ENCODE peak calls at places on chromosome 11, in four cellular contexts. One of them, this sample, is unnamed.
A peak's percentile ranks its signal among the peaks of the same experiment; 100 is the strongest.

GRCh38 chr11:72150882-72151281 is 15.4 kb downstream of the FOLR3 start:
- DNase-seq in HepG2: no peak
- DNase-seq in K562: no peak
- DNase-seq in A549: no peak
- DNase-seq in this sample: no peak

GRCh38 chr11:75966546-75967287 is 151.7 kb downstream of the UVRAG start:
- DNase-seq in HepG2: no peak
- DNase-seq in K562: no peak
- DNase-seq in A549: peak; percentile 9
- DNase-seq in this sample: no peak

GRCh38 chr11:122439911-122440782 is 215.4 kb upstream of the UBASH3B start:
- DNase-seq in A549: peak; percentile 48
- DNase-seq in HepG2: peak; percentile 83
- DNase-seq in K562: no peak
- DNase-seq in this sample: no peak

GRCh38 chr11:21602734-21603133 is 590.2 kb upstream of the ANO5 start:
- DNase-seq in A549: no peak
- DNase-seq in HepG2: no peak
- DNase-seq in K562: no peak
- DNase-seq in this sample: no peak

GRCh38 chr11:393219-394033 is 583 bp upstream of the PKP3 start:
- DNase-seq in K562: peak; percentile 92
- DNase-seq in HepG2: peak; percentile 54
- DNase-seq in A549: peak; percentile 77
- DNase-seq in this sample: no peak

GRCh38 chr11:119594639-119595249 is 134.3 kb downstream of the NECTIN1 start:
- DNase-seq in HepG2: peak; percentile 23
- DNase-seq in K562: peak; percentile 84
- DNase-seq in A549: no peak
- DNase-seq in this sample: no peak

GRCh38 chr11:126927628-126928027 is 72.9 kb downstream of the KIRREL3 start:
- DNase-seq in HepG2: no peak
- DNase-seq in A549: no peak
- DNase-seq in K562: no peak
- DNase-seq in this sample: no peak

GRCh38 chr11:45252134-45252856 is 33.8 kb downstream of the SYT13 start:
- DNase-seq in HepG2: peak; percentile 35
- DNase-seq in K562: peak; percentile 70
- DNase-seq in A549: peak; percentile 69
- DNase-seq in this sample: no peak

GRCh38 chr11:10379022-10379421 is 74.1 kb downstream of the ADM start:
- DNase-seq in HepG2: no peak
- DNase-seq in K562: peak; percentile 39
- DNase-seq in A549: no peak
- DNase-seq in this sample: no peak

GRCh38 chr11:22304337-22304961 is 33.7 kb upstream of the SLC17A6 start:
- DNase-seq in A549: peak; percentile 52
- DNase-seq in K562: peak; percentile 32
- DNase-seq in HepG2: peak; percentile 12
- DNase-seq in this sample: no peak

GRCh38 chr11:60077216-60077817 is 11.1 kb upstream of the MS4A2 start:
- DNase-seq in K562: no peak
- DNase-seq in HepG2: no peak
- DNase-seq in A549: no peak
- DNase-seq in this sample: no peak

GRCh38 chr11:122271167-122271566 is 155.2 kb upstream of the BLID start:
- DNase-seq in A549: no peak
- DNase-seq in HepG2: no peak
- DNase-seq in K562: no peak
- DNase-seq in this sample: no peak

GRCh38 chr11:56889986-56890385 is 98.7 kb upstream of the OR5AK2 start:
- DNase-seq in K562: no peak
- DNase-seq in A549: peak; percentile 56
- DNase-seq in HepG2: no peak
- DNase-seq in this sample: no peak

GRCh38 chr11:13042873-13043338 is 33.8 kb downstream of the RASSF10 start:
- DNase-seq in HepG2: peak; percentile 71
- DNase-seq in K562: no peak
- DNase-seq in A549: peak; percentile 70
- DNase-seq in this sample: no peak

GRCh38 chr11:3803726-3804510 is 4.4 kb upstream of the PGAP2 start:
- DNase-seq in K562: no peak
- DNase-seq in A549: peak; percentile 20
- DNase-seq in HepG2: no peak
- DNase-seq in this sample: no peak

GRCh38 chr11:27347949-27348879 is 14.8 kb downstream of the CCDC34 start:
- DNase-seq in HepG2: no peak
- DNase-seq in K562: no peak
- DNase-seq in A549: peak; percentile 61
- DNase-seq in this sample: no peak

GRCh38 chr11:27972432-27973170 is 135.4 kb downstream of the KIF18A start:
- DNase-seq in K562: no peak
- DNase-seq in HepG2: no peak
- DNase-seq in A549: no peak
- DNase-seq in this sample: no peak

GRCh38 chr11:46362146-46363030 is 15.1 kb downstream of the DGKZ start:
- DNase-seq in HepG2: no peak
- DNase-seq in K562: no peak
- DNase-seq in A549: no peak
- DNase-seq in this sample: no peak

GRCh38 chr11:114082767-114083181 is 23.3 kb downstream of the ZBTB16 start:
- DNase-seq in K562: peak; percentile 80
- DNase-seq in HepG2: no peak
- DNase-seq in A549: no peak
- DNase-seq in this sample: no peak

GRCh38 chr11:110000858-110001257 is 92.3 kb upstream of the ZC3H12C start:
- DNase-seq in A549: no peak
- DNase-seq in K562: no peak
- DNase-seq in HepG2: no peak
- DNase-seq in this sample: no peak

GRCh38 chr11:66810576-66811185 is 32.6 kb upstream of the RCE1 start:
- DNase-seq in HepG2: no peak
- DNase-seq in A549: no peak
- DNase-seq in K562: no peak
- DNase-seq in this sample: no peak

GRCh38 chr11:36030707-36031365 is 87.0 kb downstream of the LDLRAD3 start:
- DNase-seq in A549: no peak
- DNase-seq in K562: no peak
- DNase-seq in HepG2: no peak
- DNase-seq in this sample: no peak

GRCh38 chr11:66462010-66462409 is 4.7 kb upstream of the PELI3 start:
- DNase-seq in A549: no peak
- DNase-seq in K562: no peak
- DNase-seq in HepG2: no peak
- DNase-seq in this sample: no peak

GRCh38 chr11:134120143-134120850 is 51.4 kb downstream of the JAM3 start:
- DNase-seq in A549: no peak
- DNase-seq in K562: no peak
- DNase-seq in HepG2: no peak
- DNase-seq in this sample: no peak

GRCh38 chr11:47986219-47986618 is 5.9 kb downstream of the PTPRJ start:
- DNase-seq in K562: peak; percentile 65
- DNase-seq in HepG2: no peak
- DNase-seq in A549: no peak
- DNase-seq in this sample: no peak

GRCh38 chr11:134250675-134251074 is 2.5 kb downstream of the THYN1 start:
- DNase-seq in A549: no peak
- DNase-seq in HepG2: no peak
- DNase-seq in K562: no peak
- DNase-seq in this sample: no peak

GRCh38 chr11:20008870-20009644 is 151.2 kb downstream of the DBX1 start:
- DNase-seq in A549: no peak
- DNase-seq in HepG2: peak; percentile 56
- DNase-seq in K562: no peak
- DNase-seq in this sample: no peak

GRCh38 chr11:72584293-72584921 is 89.8 kb downstream of the PDE2A start:
- DNase-seq in A549: no peak
- DNase-seq in K562: no peak
- DNase-seq in HepG2: no peak
- DNase-seq in this sample: no peak

GRCh38 chr11:19740586-19740985 is 27.9 kb downstream of the NAV2 start:
- DNase-seq in K562: no peak
- DNase-seq in A549: no peak
- DNase-seq in HepG2: no peak
- DNase-seq in this sample: no peak

GRCh38 chr11:1824221-1825038 is 10.4 kb upstream of the SYT8 start:
- DNase-seq in A549: no peak
- DNase-seq in HepG2: no peak
- DNase-seq in K562: no peak
- DNase-seq in this sample: no peak

GRCh38 chr11:1820463-1821325 is 14.1 kb upstream of the SYT8 start:
- DNase-seq in HepG2: no peak
- DNase-seq in A549: no peak
- DNase-seq in K562: no peak
- DNase-seq in this sample: no peak

GRCh38 chr11:1821562-1821961 is 13.2 kb upstream of the SYT8 start:
- DNase-seq in A549: no peak
- DNase-seq in K562: no peak
- DNase-seq in HepG2: no peak
- DNase-seq in this sample: no peak

GRCh38 chr11:1823376-1824220 is 11.2 kb upstream of the SYT8 start:
- DNase-seq in A549: no peak
- DNase-seq in HepG2: no peak
- DNase-seq in K562: no peak
- DNase-seq in this sample: no peak

GRCh38 chr11:1822648-1823375 is 12.0 kb upstream of the SYT8 start:
- DNase-seq in A549: no peak
- DNase-seq in K562: no peak
- DNase-seq in HepG2: no peak
- DNase-seq in this sample: no peak
- TF ChIP-seq JUNB in A549: no peak
- TF ChIP-seq JUNB in K562: no peak
- TF ChIP-seq JUNB in HepG2: no peak
- TF ChIP-seq JUNB in this sample: no peak

GRCh38 chr11:82854242-82854641 is 46.0 kb downstream of the PRCP start:
- DNase-seq in K562: no peak
- DNase-seq in A549: no peak
- DNase-seq in HepG2: no peak
- DNase-seq in this sample: no peak
- TF ChIP-seq HDAC2 in K562: no peak
- TF ChIP-seq HDAC2 in A549: no peak
- TF ChIP-seq HDAC2 in HepG2: no peak
- TF ChIP-seq HDAC2 in this sample: no peak

DNA sequence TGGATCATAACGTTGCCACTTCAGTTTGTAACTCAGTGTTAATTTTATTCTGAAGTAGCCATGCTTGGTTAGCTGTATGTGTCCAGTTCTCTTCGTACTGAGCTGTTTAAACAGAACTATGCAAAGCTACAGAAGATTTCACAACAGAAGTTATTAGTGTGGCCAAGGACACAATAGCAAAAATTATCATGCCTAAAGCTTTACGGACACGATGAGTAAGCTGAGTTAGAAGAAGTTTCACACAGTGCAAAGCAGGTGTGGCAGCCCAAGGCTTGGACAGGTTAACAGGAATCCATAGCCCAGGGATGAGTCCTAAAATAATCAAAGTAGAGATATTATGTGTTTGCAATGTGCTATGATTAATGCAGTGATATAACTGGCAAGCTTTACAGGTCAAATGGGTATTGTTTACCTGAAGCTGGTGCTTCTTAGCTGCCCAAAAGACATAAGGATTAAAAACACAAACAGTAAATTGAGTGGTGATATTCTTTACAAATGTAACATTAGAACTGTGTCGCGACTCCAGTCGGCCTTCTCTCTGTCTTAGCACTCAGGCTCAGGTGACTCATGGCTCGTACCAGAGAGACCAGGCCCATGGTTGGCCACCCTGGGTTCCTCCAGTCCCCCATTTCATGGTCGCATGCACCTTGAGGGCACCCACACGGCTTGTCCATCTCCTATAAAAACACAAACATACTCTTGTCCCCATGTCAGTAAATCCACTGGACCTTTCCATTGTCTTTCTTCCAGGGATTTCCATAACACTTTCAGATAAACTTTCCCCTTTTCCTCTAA is 35.5 kb upstream of the NCAM1 start:
- DNase-seq in HepG2: no peak
- DNase-seq in A549: no peak
- DNase-seq in K562: no peak
- DNase-seq in this sample: no peak
- TF ChIP-seq JUNB in HepG2: no peak
- TF ChIP-seq JUNB in A549: no peak
- TF ChIP-seq JUNB in K562: no peak
- TF ChIP-seq JUNB in this sample: no peak

DNA sequence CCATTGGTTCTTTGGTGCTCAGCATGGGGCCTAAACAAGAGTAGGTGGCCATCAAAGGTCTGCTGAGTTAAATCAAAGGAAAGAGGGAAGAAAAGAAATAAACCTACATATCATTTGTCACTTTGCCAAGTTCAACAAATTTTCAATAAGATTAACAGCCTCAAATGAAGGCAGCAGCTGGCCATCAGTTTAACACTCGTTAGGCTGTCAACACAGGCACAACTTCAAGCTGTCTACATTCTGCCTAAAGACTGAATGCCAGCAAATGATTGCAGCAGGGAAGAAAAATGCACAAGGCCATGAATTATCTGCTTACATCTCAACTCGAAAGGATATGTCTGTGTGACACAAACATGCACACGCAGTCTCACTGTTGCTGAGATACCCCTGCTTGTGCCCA is 40.2 kb downstream of the TRIM66 start:
- DNase-seq in A549: no peak
- DNase-seq in HepG2: no peak
- DNase-seq in K562: no peak
- DNase-seq in this sample: no peak
- TF ChIP-seq HDAC2 in A549: no peak
- TF ChIP-seq HDAC2 in HepG2: no peak
- TF ChIP-seq HDAC2 in K562: no peak
- TF ChIP-seq HDAC2 in this sample: no peak

GRCh38 chr11:85590848-85591483 is 36.2 kb downstream of the DLG2 start:
- DNase-seq in K562: peak; percentile 6
- DNase-seq in HepG2: peak; percentile 2
- DNase-seq in A549: peak; percentile 60
- DNase-seq in this sample: no peak
- TF ChIP-seq JUNB in K562: no peak
- TF ChIP-seq JUNB in HepG2: no peak
- TF ChIP-seq JUNB in A549: no peak
- TF ChIP-seq JUNB in this sample: no peak

GRCh38 chr11:71096751-71097388 is 155.5 kb downstream of the SHANK2 start:
- DNase-seq in HepG2: no peak
- DNase-seq in K562: no peak
- DNase-seq in A549: no peak
- DNase-seq in this sample: no peak
- TF ChIP-seq HDAC2 in HepG2: no peak
- TF ChIP-seq HDAC2 in K562: no peak
- TF ChIP-seq HDAC2 in A549: no peak
- TF ChIP-seq HDAC2 in this sample: no peak

This sample was measured in GM12878.